ENCODE peak calls at places on chromosome 12, in nine cellular contexts. M is progenitor cell of endocrine pancreas, U is right lobe of liver, T is lower leg skin, H is AG10803, K is heart left ventricle, I is bronchial epithelial cell, X is GM12865, A is fibroblast of villous mesenchyme. D is an unnamed sample.

GRCh38 chr12:127165567-127166392 is 1101.2 kb upstream of the TMEM132C start:
- DNase-seq in X (peak), I (no peak), K (peak), M (peak), A (peak), H (peak), T (peak), U (peak), D (peak)

GRCh38 chr12:110531741-110532333 is 29.7 kb downstream of the RAD9B start:
- DNase-seq in U (no peak), I (peak), T (no peak), K (no peak), X (peak), A (peak), H (peak), M (no peak), D (peak)

GRCh38 chr12:42261708-42262107 is 23.7 kb upstream of the YAF2 start:
- DNase-seq in K (no peak), U (no peak), H (no peak), T (no peak), X (peak), I (no peak), M (no peak), A (no peak), D (no peak)

GRCh38 chr12:48542300-48542928 is 17.0 kb downstream of the OR8S1 start:
- DNase-seq in H (peak), U (peak), A (peak), K (no peak), M (no peak), X (peak), T (no peak), I (peak), D (peak)

GRCh38 chr12:13941258-13942249 is 39.8 kb downstream of the GRIN2B start:
- DNase-seq in I (peak), H (peak), U (peak), A (peak), K (no peak), X (peak), T (peak), M (peak), D (no peak)

GRCh38 chr12:114869091-114869834 is 185.3 kb upstream of the TBX3 start:
- DNase-seq in K (no peak), U (no peak), H (peak), A (peak), T (no peak), X (no peak), I (no peak), M (no peak), D (peak)

GRCh38 chr12:3304436-3305135 is 186.4 kb upstream of the PRMT8 start:
- DNase-seq in T (no peak), U (no peak), M (no peak), A (peak), X (no peak), I (peak), H (peak), K (no peak), D (peak)

GRCh38 chr12:101298426-101298825 is 18.5 kb downstream of the UTP20 start:
- DNase-seq in K (no peak), M (no peak), I (peak), U (no peak), A (peak), T (no peak), X (no peak), H (peak), D (peak)

GRCh38 chr12:99390707-99391106 is 256.8 kb upstream of the GARIN6 start:
- DNase-seq in M (no peak), I (no peak), T (no peak), K (no peak), A (no peak), X (peak), H (no peak), U (no peak), D (no peak)

GRCh38 chr12:117076410-117077372 is 22.5 kb downstream of the TESC start:
- DNase-seq in A (peak), I (peak), H (no peak), X (no peak), T (no peak), M (no peak), K (no peak), U (no peak), D (no peak)

GRCh38 chr12:75650989-75651695 is 139.7 kb upstream of the KRR1 start:
- DNase-seq in T (no peak), U (no peak), M (no peak), H (peak), A (peak), K (no peak), X (no peak), I (peak), D (peak)

GRCh38 chr12:16555630-16556029 is 50.3 kb downstream of the LMO3 start:
- DNase-seq in T (no peak), I (peak), X (no peak), K (no peak), A (peak), H (peak), M (no peak), U (no peak), D (no peak)

GRCh38 chr12:68924546-68924945 is 8.4 kb downstream of the CPM start:
- DNase-seq in I (no peak), M (no peak), K (no peak), A (no peak), H (no peak), U (no peak), X (no peak), T (no peak), D (peak)

GRCh38 chr12:2765608-2766007 is 29.2 kb upstream of the FKBP4 start:
- DNase-seq in M (no peak), T (no peak), K (no peak), I (no peak), A (no peak), X (no peak), U (no peak), H (no peak), D (no peak)

GRCh38 chr12:15705606-15706005 is 83.6 kb downstream of the EPS8 start:
- DNase-seq in M (no peak), K (no peak), H (no peak), X (no peak), U (no peak), A (no peak), I (no peak), T (no peak), D (no peak)

GRCh38 chr12:401235-402126 is at the start of gene CCDC77:
- DNase-seq in I (peak), H (peak), X (peak), T (peak), K (peak), A (peak), M (peak), U (peak), D (peak)

GRCh38 chr12:10663869-10664268 is 10.0 kb downstream of the STYK1 start:
- DNase-seq in H (no peak), I (no peak), T (no peak), X (no peak), K (no peak), A (no peak), U (no peak), M (no peak), D (no peak)

GRCh38 chr12:94074970-94075695 is 73.2 kb upstream of the PLXNC1 start:
- DNase-seq in T (peak), U (peak), M (no peak), A (peak), I (peak), K (peak), H (peak), X (peak), D (peak)

GRCh38 chr12:53938276-53939140 is at the start of gene HOXC13:
- DNase-seq in T (peak), M (peak), H (peak), X (no peak), U (no peak), I (peak), K (no peak), A (peak), D (peak)

GRCh38 chr12:71063087-71063486 is 94.7 kb downstream of the TSPAN8 start:
- DNase-seq in I (peak), T (no peak), U (no peak), K (no peak), X (no peak), M (no peak), A (no peak), H (no peak), D (no peak)

GRCh38 chr12:10331642-10332239 is 24.1 kb downstream of the KLRD1 start:
- DNase-seq in I (peak), X (peak), A (peak), M (no peak), K (no peak), H (peak), U (no peak), T (no peak), D (peak)

GRCh38 chr12:27751386-27752047 is 28.5 kb upstream of the KLHL42 start:
- DNase-seq in I (peak), A (no peak), X (no peak), H (no peak), U (peak), K (no peak), T (peak), M (no peak), D (no peak)

GRCh38 chr12:27332407-27333310 is at the start of gene BMAL2:
- DNase-seq in K (peak), H (peak), X (peak), T (no peak), M (peak), I (peak), U (peak), A (peak), D (peak)

GRCh38 chr12:108004368-108004767 is 124.7 kb upstream of the WSCD2 start:
- DNase-seq in T (no peak), K (no peak), I (peak), H (no peak), A (peak), U (no peak), M (no peak), X (peak), D (no peak)

GRCh38 chr12:52696588-52696987 is 6.7 kb downstream of the KRT77 start:
- DNase-seq in A (no peak), H (no peak), T (no peak), U (no peak), X (no peak), I (no peak), M (no peak), K (no peak), D (no peak)

GRCh38 chr12:52699373-52699772 is 4.0 kb downstream of the KRT77 start:
- DNase-seq in X (no peak), H (no peak), M (no peak), U (no peak), I (no peak), A (no peak), T (no peak), K (no peak), D (no peak)

GRCh38 chr12:52698634-52699340 is 4.5 kb downstream of the KRT77 start:
- DNase-seq in T (no peak), H (no peak), U (no peak), K (no peak), M (no peak), A (no peak), I (peak), X (no peak), D (no peak)

GRCh38 chr12:52695039-52695438 is 8.3 kb downstream of the KRT77 start:
- DNase-seq in A (no peak), U (no peak), H (no peak), M (no peak), X (no peak), T (no peak), I (no peak), K (no peak), D (no peak)

GRCh38 chr12:52697058-52697582 is 6.2 kb downstream of the KRT77 start:
- DNase-seq in A (no peak), T (no peak), H (no peak), X (no peak), U (no peak), K (no peak), M (no peak), I (no peak), D (no peak)
- TF ChIP-seq CTCF in A (no peak), T (no peak), H (no peak), X (no peak), U (no peak), K (no peak), M (no peak), I (no peak), D (no peak)

DNA sequence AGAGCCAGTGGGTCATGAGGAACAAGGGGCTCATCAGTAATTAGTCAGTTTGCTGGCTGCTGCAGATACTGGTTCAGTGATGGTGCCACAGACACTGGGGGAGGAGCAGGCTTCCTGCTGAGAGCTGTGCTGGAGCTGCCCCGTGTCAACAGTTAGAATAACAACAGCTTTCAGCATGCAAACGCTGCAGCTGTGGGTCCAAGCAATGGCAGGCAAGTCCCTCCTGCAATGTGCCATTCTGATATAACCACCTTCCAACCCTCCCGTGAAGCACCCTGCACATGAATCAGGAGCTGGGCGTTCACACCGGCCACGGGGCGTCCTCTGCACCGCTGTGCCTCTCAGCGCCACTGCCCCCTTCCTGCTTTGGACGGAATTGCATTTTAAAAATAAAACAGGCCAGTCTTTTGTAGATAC is 258.4 kb upstream of the SFSWAP start:
- DNase-seq in I (no peak), K (no peak), H (no peak), X (peak), T (no peak), M (no peak), A (no peak), U (no peak), D (no peak)
- TF ChIP-seq CTCF in I (no peak), K (peak), H (no peak), X (peak), T (no peak), M (peak), A (no peak), U (peak), D (no peak)

GRCh38 chr12:132687211-132688164 is at the start of the genes POLE and PXMP2:
- DNase-seq in X (peak), H (peak), M (peak), U (peak), A (peak), T (peak), K (peak), I (peak), D (peak)
- TF ChIP-seq CTCF in X (peak), H (no peak), M (peak), U (no peak), A (no peak), T (no peak), K (peak), I (no peak), D (no peak)

GRCh38 chr12:58105225-58106119 is 164.1 kb downstream of the ATP23 start:
- DNase-seq in U (no peak), H (peak), T (no peak), K (no peak), A (peak), X (no peak), M (no peak), I (peak), D (peak)
- TF ChIP-seq CTCF in U (no peak), H (peak), T (no peak), K (peak), A (peak), X (peak), M (peak), I (peak), D (peak)

GRCh38 chr12:128844031-128844635 is 9.1 kb upstream of the GLT1D1 start:
- DNase-seq in K (no peak), A (no peak), I (no peak), X (peak), U (no peak), M (no peak), H (no peak), T (no peak), D (no peak)
- TF ChIP-seq CTCF in K (peak), A (no peak), I (no peak), X (peak), U (peak), M (peak), H (no peak), T (no peak), D (no peak)

GRCh38 chr12:122945047-122945592 is 21.1 kb downstream of the ABCB9 start:
- DNase-seq in H (no peak), T (no peak), X (no peak), A (no peak), M (no peak), K (no peak), U (no peak), I (no peak), D (no peak)

GRCh38 chr12:122949405-122949804 is 16.9 kb downstream of the ABCB9 start:
- DNase-seq in U (no peak), M (no peak), T (no peak), A (no peak), H (no peak), K (no peak), X (no peak), I (no peak), D (no peak)

GRCh38 chr12:122946690-122947271 is 19.5 kb downstream of the ABCB9 start:
- DNase-seq in K (peak), U (peak), I (peak), M (no peak), T (peak), A (peak), X (peak), H (peak), D (peak)

GRCh38 chr12:122948605-122949004 is 17.7 kb downstream of the ABCB9 start:
- DNase-seq in H (no peak), X (no peak), I (no peak), M (no peak), A (no peak), T (no peak), U (no peak), K (no peak), D (no peak)

DNA sequence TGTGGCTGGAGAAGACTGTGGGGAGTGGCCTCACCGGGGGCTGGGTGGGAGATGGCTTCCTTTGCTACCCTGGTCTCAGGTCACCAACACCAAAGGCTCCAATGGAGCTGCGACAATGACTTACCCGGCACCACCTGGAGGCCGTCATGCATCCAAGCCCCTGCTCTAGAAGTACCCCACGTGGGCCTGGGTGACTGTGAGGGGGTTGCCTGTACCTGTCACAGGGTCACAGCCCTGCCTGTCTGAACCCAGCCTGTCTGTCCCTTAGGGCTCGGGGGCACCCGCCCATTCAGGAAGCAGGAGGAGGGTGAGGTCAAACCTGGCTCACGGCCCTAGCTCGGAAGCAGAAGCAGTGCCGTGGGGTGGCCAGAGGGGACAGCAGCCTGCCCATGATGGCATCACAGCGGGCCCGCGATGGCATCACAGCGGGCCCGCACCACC is 18.9 kb downstream of the ABCB9 start:
- DNase-seq in T (peak), K (peak), A (no peak), X (no peak), H (no peak), U (no peak), M (no peak), I (peak), D (no peak)
- TF ChIP-seq CTCF in T (no peak), K (peak), A (no peak), X (no peak), H (no peak), U (no peak), M (no peak), I (peak), D (no peak)

DNA sequence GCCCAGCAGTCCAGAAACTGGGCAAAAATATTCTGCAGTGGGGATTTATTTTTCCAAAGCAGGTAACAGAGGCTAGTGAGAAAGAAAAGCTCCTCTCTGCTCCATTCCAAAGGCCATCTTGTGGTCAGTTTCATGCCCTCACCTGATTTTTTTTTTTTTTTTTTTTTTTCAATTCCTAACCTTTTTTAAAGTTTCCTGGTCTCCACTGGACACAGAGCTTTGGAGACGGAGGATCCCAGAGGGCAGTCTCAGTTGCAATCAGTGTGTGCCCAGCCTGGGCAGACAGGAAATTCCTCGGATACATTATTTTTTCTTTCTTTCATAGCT is 178.7 kb upstream of the BCL2L14 start:
- DNase-seq in K (no peak), X (no peak), I (no peak), U (no peak), T (no peak), A (no peak), H (no peak), M (no peak), D (no peak)
- TF ChIP-seq CTCF in K (peak), X (no peak), I (peak), U (peak), T (no peak), A (peak), H (peak), M (peak), D (peak)

DNA sequence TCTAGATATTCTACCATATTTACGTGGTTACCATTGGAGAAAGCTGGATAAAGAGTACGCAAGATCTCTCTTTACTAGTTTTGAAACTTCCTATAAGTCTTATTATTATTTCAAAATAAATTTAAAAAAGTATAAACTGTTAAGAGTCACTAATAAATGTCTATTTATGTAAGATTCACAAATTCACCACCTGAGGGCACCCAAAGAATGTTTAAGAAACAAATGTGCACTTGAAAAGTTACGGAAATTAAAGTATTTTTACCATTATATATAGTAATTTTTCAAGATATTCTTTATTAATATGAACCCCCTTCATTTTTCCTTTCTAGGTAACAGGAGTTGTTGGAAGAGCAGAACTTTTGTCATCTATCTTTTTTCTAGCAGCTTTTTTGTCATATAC is 11.9 kb downstream of the TMTC3 start:
- DNase-seq in U (no peak), I (peak), H (peak), T (no peak), K (no peak), X (peak), A (peak), M (no peak), D (peak)
- TF ChIP-seq CTCF in U (peak), I (no peak), H (peak), T (no peak), K (peak), X (no peak), A (peak), M (peak), D (no peak)